ENCODE peak calls at places on chromosomes 2 and 18, in seven cellular contexts. O is H9, D is IMR-90, K is neuronal stem cell, R is H1, W is trophoblast cell, P is mesenchymal stem cell. Q is an unnamed sample.
A peak's percentile ranks its signal among the peaks of the same experiment; 100 is the strongest.

GRCh38 chr2:28101123-28101522 is 210.6 kb downstream of the BABAM2 start:
- DNase-seq in O (no peak), D (peak; percentile 35), K (no peak), R (no peak), W (no peak), P (no peak), Q (no peak)

GRCh38 chr2:128642801-128643200 is 324.1 kb upstream of the HS6ST1 start:
- DNase-seq in O (no peak), D (no peak), K (no peak), R (no peak), W (no peak), P (no peak), Q (no peak)

GRCh38 chr2:181394741-181395437 is 62.3 kb upstream of the ITGA4 start:
- DNase-seq in O (no peak), D (no peak), K (no peak), R (no peak), W (no peak), P (no peak), Q (no peak)

GRCh38 chr2:69693472-69694450 is 48.2 kb upstream of the ANXA4 start:
- DNase-seq in O (no peak), D (no peak), K (no peak), R (no peak), W (no peak), P (no peak), Q (no peak)

GRCh38 chr18:27645929-27646328 is 460.8 kb upstream of the CHST9 start:
- DNase-seq in O (no peak), D (no peak), K (no peak), R (no peak), W (no peak), P (peak; percentile 10), Q (no peak)

GRCh38 chr2:178767099-178768060 is 39.8 kb downstream of the TTN start:
- DNase-seq in O (no peak), D (no peak), K (no peak), R (no peak), W (no peak), P (no peak), Q (no peak)

GRCh38 chr2:230947908-230948365 is 22.9 kb upstream of the GPR55 start:
- DNase-seq in O (no peak), D (no peak), K (no peak), R (no peak), W (no peak), P (no peak), Q (no peak)

GRCh38 chr2:24497685-24498084 is 6.6 kb downstream of the NCOA1 start:
- DNase-seq in O (no peak), D (no peak), K (no peak), R (no peak), W (no peak), P (no peak), Q (no peak)

GRCh38 chr2:25558262-25558661 is 115.1 kb downstream of the DTNB start:
- DNase-seq in O (no peak), D (peak; percentile 85), K (no peak), R (no peak), W (peak; percentile 16), P (peak; percentile 81), Q (peak; percentile 42)

GRCh38 chr2:45256867-45257641 is 247.8 kb upstream of the SIX2 start:
- DNase-seq in O (peak; percentile 58), D (peak; percentile 64), K (no peak), R (peak; percentile 21), W (no peak), P (peak; percentile 38), Q (no peak)

GRCh38 chr2:86072271-86072858 is 33.3 kb downstream of the POLR1A start:
- DNase-seq in O (no peak), D (no peak), K (no peak), R (no peak), W (no peak), P (peak; percentile 36), Q (no peak)

GRCh38 chr2:197138513-197138912 is 172.1 kb downstream of the ANKRD44 start:
- DNase-seq in O (no peak), D (no peak), K (no peak), R (no peak), W (no peak), P (no peak), Q (no peak)

GRCh38 chr2:197136452-197136851 is 174.1 kb downstream of the ANKRD44 start:
- DNase-seq in O (no peak), D (no peak), K (no peak), R (no peak), W (no peak), P (no peak), Q (no peak)

GRCh38 chr2:197140045-197140444 is 170.5 kb downstream of the ANKRD44 start:
- DNase-seq in O (no peak), D (no peak), K (no peak), R (no peak), W (no peak), P (no peak), Q (no peak)

GRCh38 chr2:197137234-197137633 is 173.3 kb downstream of the ANKRD44 start:
- DNase-seq in O (no peak), D (peak; percentile 77), K (no peak), R (no peak), W (no peak), P (peak; percentile 59), Q (no peak)

DNA sequence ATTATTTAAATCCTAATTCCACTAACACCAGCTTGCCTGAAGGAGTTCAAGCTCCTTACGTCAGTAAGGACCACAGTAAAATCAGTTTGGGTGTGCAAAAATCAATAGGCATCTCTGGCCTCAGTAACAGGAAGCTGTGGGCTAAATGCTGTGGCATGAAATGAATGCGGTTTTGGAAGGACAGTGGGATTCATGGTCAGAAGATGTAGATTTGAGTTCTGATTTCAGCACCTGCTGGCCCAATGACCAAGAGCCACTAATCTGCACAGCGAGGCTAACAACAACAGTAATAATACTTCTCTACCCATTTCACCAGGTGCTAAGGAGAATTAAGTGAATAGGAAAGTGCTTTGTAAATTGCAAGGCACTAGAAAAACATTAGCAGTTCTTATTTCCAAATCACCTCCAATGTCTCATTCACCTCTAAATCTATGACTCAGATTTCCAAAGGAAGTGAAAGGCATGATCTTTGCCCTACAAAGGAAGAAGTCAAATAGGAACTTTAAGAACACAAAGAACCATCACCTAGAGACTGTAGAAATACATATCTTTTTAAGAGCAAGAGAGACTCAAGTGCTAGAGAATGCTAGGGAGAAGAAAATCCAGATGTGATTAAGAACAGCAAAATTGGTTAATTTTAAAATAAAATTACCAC is 172.6 kb downstream of the ANKRD44 start:
- DNase-seq in O (no peak), D (no peak), K (no peak), R (no peak), W (no peak), P (peak; percentile 29), Q (no peak)
- H3K23ac ChIP-seq in O (no peak overlapping the region), D (no peak overlapping the region), K (no peak overlapping the region), R (no peak overlapping the region), W (no peak overlapping the region), P (no peak overlapping the region), Q (no peak overlapping the region)

GRCh38 chr2:120552079-120552478 is 183.6 kb upstream of the GLI2 start:
- DNase-seq in O (no peak), D (no peak), K (no peak), R (no peak), W (no peak), P (no peak), Q (no peak)
- H3K27me3 ChIP-seq in O (peaks cover 2% of the 10 kb centered on the region), D (peaks cover 6% of the 10 kb centered on the region), K (peaks cover 37% of the 10 kb centered on the region), R (peaks cover 4% of the 10 kb centered on the region), W (no peaks in the 10 kb centered on the region), P (peaks cover 19% of the 10 kb centered on the region), Q (no peaks in the 10 kb centered on the region)

GRCh38 chr2:16181741-16182090 is 241.4 kb downstream of the MYCN start:
- DNase-seq in O (no peak), D (no peak), K (no peak), R (no peak), W (no peak), P (no peak), Q (no peak)

GRCh38 chr2:16184341-16184890 is 244.1 kb downstream of the MYCN start:
- DNase-seq in O (no peak), D (no peak), K (no peak), R (no peak), W (no peak), P (no peak), Q (no peak)

GRCh38 chr2:16184945-16185660 is 244.8 kb downstream of the MYCN start:
- DNase-seq in O (peak; percentile 60), D (no peak), K (no peak), R (no peak), W (no peak), P (no peak), Q (peak; percentile 49)

GRCh38 chr2:16182841-16183240 is 242.5 kb downstream of the MYCN start:
- DNase-seq in O (no peak), D (no peak), K (no peak), R (no peak), W (no peak), P (no peak), Q (no peak)

DNA sequence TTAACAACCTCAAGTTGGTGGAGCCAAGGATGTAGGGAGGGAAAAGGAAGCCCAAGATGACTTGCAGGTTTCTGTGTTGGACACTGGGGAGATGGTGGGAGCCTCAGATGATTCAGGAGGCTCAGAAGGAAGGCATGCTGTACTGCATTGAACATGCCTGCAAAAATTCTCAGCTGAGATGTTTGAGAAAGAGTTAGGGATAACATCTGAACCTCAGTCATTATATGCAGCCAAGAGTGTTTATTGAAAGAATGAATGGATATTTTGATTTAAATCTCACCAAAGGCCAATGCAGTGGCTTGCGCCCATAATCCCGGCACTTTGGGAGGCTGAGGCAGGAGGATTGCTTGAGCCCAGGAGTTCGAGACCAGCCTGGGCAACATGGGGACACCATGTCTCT is 243.0 kb downstream of the MYCN start:
- DNase-seq in O (no peak), D (no peak), K (no peak), R (no peak), W (no peak), P (no peak), Q (no peak)
- H3K23ac ChIP-seq in O (no peak overlapping the region), D (no peak overlapping the region), K (no peak overlapping the region), R (no peak overlapping the region), W (no peak overlapping the region), P (no peak overlapping the region), Q (no peak overlapping the region)

GRCh38 chr2:238489896-238490295 is 63.2 kb downstream of the ASB1 start:
- DNase-seq in O (no peak), D (no peak), K (no peak), R (no peak), W (no peak), P (no peak), Q (no peak)

GRCh38 chr2:238487652-238488346 is 61.1 kb downstream of the ASB1 start:
- DNase-seq in O (peak; percentile 20), D (no peak), K (no peak), R (no peak), W (no peak), P (no peak), Q (no peak)

GRCh38 chr2:238487134-238487533 is 60.4 kb downstream of the ASB1 start:
- DNase-seq in O (no peak), D (no peak), K (no peak), R (no peak), W (no peak), P (no peak), Q (no peak)

GRCh38 chr2:238488347-238488826 is 61.7 kb downstream of the ASB1 start:
- DNase-seq in O (peak; percentile 17), D (no peak), K (no peak), R (no peak), W (no peak), P (no peak), Q (no peak)

DNA sequence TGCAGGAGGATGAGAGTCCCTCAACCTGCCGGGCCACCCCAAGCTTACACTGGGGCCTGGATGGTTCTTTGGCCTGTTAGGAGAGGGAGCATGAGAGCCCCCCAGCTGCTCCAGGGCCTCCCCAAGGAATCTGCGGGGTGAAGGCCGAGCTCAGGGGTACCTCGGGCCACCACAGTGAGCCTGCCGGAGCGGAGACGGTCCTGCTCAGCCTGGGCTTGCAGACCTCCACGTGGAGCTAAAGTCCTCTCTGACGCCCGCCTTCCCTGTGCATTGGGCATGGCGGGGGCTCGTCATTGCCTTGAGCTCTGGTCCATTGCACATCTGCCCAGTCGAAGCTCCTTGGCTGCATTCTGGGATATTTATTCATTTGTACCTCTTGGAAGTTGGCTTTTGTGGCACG is 62.7 kb downstream of the ASB1 start:
- DNase-seq in O (no peak), D (no peak), K (no peak), R (no peak), W (no peak), P (no peak), Q (no peak)
- H3K27me3 ChIP-seq in O (no peaks in the 10 kb centered on the region), D (peaks cover 4% of the 10 kb centered on the region), K (no peaks in the 10 kb centered on the region), R (no peaks in the 10 kb centered on the region), W (no peaks in the 10 kb centered on the region), P (peaks cover 10% of the 10 kb centered on the region), Q (no peaks in the 10 kb centered on the region)